ENCODE peak calls at places on chromosomes 12 and 14, in ten cellular contexts. Q is GM23338, U is HepG2, K is prostate gland, Y is breast epithelium, W is endothelial cell of umbilical vein, A is transverse colon, Z is Panc1, G is upper lobe of left lung, B is sigmoid colon. T is an unnamed sample.
A peak's percentile ranks its signal among the peaks of the same experiment; 100 is the strongest.

GRCh38 chr14:67643671-67644070 is 24.0 kb downstream of the ARG2 start:
- DNase-seq in Q (no peak), U (no peak), K (no peak), Y (no peak), W (no peak), A (no peak), Z (no peak), G (no peak), B (no peak), T (no peak)

GRCh38 chr12:32568241-32568640 is 110.9 kb upstream of the DNM1L start:
- DNase-seq in Q (no peak), U (peak; percentile 31), K (no peak), Y (no peak), W (peak; percentile 87), A (no peak), Z (peak; percentile 30), G (no peak), B (no peak), T (no peak)

GRCh38 chr12:52305921-52306705 is 14.8 kb upstream of the KRT81 start:
- DNase-seq in Q (peak; percentile 26), U (no peak), K (no peak), Y (peak; percentile 17), W (no peak), A (no peak), Z (no peak), G (peak; percentile 50), B (peak; percentile 43), T (no peak)

GRCh38 chr14:105475916-105476845 is 1.6 kb downstream of the CRIP2 start:
- DNase-seq in Q (peak; percentile 55), U (peak; percentile 57), K (no peak), Y (no peak), W (peak; percentile 81), A (no peak), Z (no peak), G (no peak), B (no peak), T (no peak)

GRCh38 chr12:16036073-16036472 is 124.9 kb downstream of the DERA start:
- DNase-seq in Q (peak; percentile 34), U (no peak), K (no peak), Y (no peak), W (no peak), A (no peak), Z (no peak), G (no peak), B (no peak), T (no peak)

GRCh38 chr12:93946542-93947150 is 201.7 kb upstream of the PLXNC1 start:
- DNase-seq in Q (no peak), U (no peak), K (no peak), Y (no peak), W (no peak), A (no peak), Z (no peak), G (no peak), B (no peak), T (no peak)

GRCh38 chr12:49358548-49359141 is 8.6 kb upstream of the SPATS2 start:
- DNase-seq in Q (peak; percentile 89), U (peak; percentile 72), K (no peak), Y (no peak), W (peak; percentile 82), A (peak; percentile 56), Z (no peak), G (no peak), B (no peak), T (no peak)

GRCh38 chr12:132363661-132364347 is 34.4 kb upstream of the GALNT9 start:
- DNase-seq in Q (no peak), U (no peak), K (no peak), Y (peak; percentile 25), W (no peak), A (no peak), Z (no peak), G (peak; percentile 52), B (peak; percentile 58), T (peak; percentile 18)

GRCh38 chr12:22530-23201 is 43.9 kb upstream of the IQSEC3 start:
- DNase-seq in Q (no peak), U (no peak), K (no peak), Y (no peak), W (no peak), A (no peak), Z (no peak), G (peak; percentile 66), B (no peak), T (peak; percentile 27)

GRCh38 chr14:72847721-72848120 is 46.2 kb downstream of the DPF3 start:
- DNase-seq in Q (peak; percentile 67), U (no peak), K (no peak), Y (no peak), W (no peak), A (no peak), Z (no peak), G (no peak), B (no peak), T (no peak)

GRCh38 chr12:52019123-52019770 is 12.5 kb downstream of the TAMALIN start:
- DNase-seq in Q (no peak), U (no peak), K (no peak), Y (no peak), W (no peak), A (no peak), Z (no peak), G (no peak), B (peak; percentile 63), T (no peak)

DNA sequence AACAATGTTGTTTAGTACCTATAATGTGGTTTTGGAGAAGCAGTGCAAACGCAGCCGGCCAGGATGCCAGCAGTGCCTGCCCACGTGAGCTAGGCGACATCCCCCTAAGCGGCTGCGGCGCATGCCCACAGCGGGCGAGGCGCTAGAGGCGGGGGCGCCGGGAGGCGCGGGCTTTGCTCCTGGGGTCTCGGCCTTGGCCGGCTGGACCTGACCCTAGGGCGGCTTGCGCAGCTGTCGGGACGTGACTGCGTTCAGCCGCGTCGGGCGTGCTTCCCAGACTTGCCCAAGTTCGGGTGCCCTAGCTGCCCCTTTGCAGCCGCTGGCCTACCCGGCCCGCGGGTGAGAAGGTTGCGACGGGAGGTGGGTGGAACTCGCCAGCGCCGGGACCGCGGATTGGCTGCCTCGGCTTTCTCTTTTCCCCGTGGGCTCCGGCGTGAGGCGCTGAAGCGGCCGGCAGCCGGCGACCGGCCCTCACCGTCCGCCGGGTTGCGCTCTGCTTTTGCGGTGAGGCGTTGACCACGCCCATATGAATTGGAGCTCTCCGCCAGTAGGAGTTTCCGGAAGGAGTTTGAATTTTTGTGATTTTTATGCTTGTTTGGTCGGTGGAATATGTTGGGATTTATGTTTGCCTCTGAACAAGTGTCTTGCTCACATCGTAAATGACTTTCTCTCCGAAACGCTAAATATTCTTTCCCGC is at the start of gene TMEM19:
- DNase-seq in Q (peak; percentile 86), U (peak; percentile 79), K (peak; percentile 89), Y (peak; percentile 85), W (peak; percentile 93), A (peak; percentile 93), Z (no peak), G (peak; percentile 96), B (peak; percentile 94), T (peak; percentile 94)
- H3K4me1 ChIP-seq in Q (peaks cover 4% of the 10 kb centered on the region), U (peaks cover 46% of the 10 kb centered on the region), K (no peaks in the 10 kb centered on the region), Y (no peaks in the 10 kb centered on the region), W (peaks cover 4% of the 10 kb centered on the region), A (peaks cover 21% of the 10 kb centered on the region), Z (peaks cover 10% of the 10 kb centered on the region), G (peaks cover 8% of the 10 kb centered on the region), B (peaks cover 34% of the 10 kb centered on the region), T (peaks cover 28% of the 10 kb centered on the region)

GRCh38 chr14:93207468-93208308 is 632 bp downstream of the UBR7 start:
- DNase-seq in Q (peak; percentile 78), U (no peak), K (no peak), Y (no peak), W (peak; percentile 68), A (no peak), Z (peak; percentile 7), G (no peak), B (peak; percentile 80), T (no peak)
- TF ChIP-seq CTCF in Q (peak; percentile 55), U (peak; percentile 65), K (no peak), Y (no peak), W (peak; percentile 65), A (no peak), Z (peak; percentile 75), G (no peak), B (peak; percentile 16), T (no peak)

GRCh38 chr14:75254901-75255300 is 23.7 kb upstream of the FOS start:
- DNase-seq in Q (no peak), U (no peak), K (peak; percentile 66), Y (peak; percentile 74), W (no peak), A (peak; percentile 59), Z (no peak), G (no peak), B (no peak), T (no peak)
- TF ChIP-seq POLR2AphosphoS5 in Q (no peak), U (no peak), K (no peak), Y (no peak), W (no peak), A (no peak), Z (no peak), G (no peak), B (no peak), T (no peak)

GRCh38 chr12:6362383-6362782 is 13.0 kb downstream of the SCNN1A start:
- DNase-seq in Q (no peak), U (no peak), K (no peak), Y (no peak), W (no peak), A (no peak), Z (no peak), G (no peak), B (no peak), T (no peak)

GRCh38 chr12:6361834-6362233 is 13.5 kb downstream of the SCNN1A start:
- DNase-seq in Q (no peak), U (no peak), K (no peak), Y (no peak), W (peak; percentile 31), A (peak; percentile 84), Z (no peak), G (peak; percentile 79), B (no peak), T (no peak)

GRCh38 chr12:6358886-6359285 is 16.5 kb downstream of the SCNN1A start:
- DNase-seq in Q (no peak), U (no peak), K (no peak), Y (no peak), W (no peak), A (no peak), Z (no peak), G (no peak), B (no peak), T (no peak)

GRCh38 chr12:6360578-6361490 is 14.5 kb downstream of the SCNN1A start:
- DNase-seq in Q (no peak), U (no peak), K (no peak), Y (no peak), W (no peak), A (no peak), Z (no peak), G (no peak), B (no peak), T (no peak)

DNA sequence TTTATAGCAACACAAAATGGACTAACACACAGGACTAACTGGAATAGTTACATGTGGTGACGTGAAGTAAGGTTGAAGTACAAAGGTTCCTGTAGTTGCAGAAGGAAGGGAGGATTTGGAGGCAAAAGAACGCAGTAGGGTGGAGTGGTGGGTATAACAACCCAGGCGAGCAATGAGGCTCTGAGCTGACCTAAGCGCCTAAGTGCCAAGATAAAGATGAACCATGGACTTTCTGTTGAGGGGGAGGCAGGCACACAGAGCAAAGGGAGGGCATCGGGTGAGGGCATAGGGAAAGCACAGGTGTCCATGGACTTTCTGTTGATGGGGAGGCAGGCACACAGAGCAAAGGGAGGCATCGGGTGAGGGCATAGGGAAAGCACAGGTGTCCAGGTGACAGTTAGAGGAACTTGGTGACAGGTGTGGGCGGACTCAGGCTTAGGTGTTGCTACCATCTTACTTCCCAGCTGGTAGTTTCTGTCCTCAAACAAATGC is 15.2 kb downstream of the SCNN1A start:
- DNase-seq in Q (no peak), U (peak; percentile 59), K (no peak), Y (no peak), W (no peak), A (peak; percentile 75), Z (no peak), G (no peak), B (no peak), T (no peak)
- H3K4me1 ChIP-seq in Q (peaks cover 6% of the 10 kb centered on the region), U (peaks cover 66% of the 10 kb centered on the region), K (peaks cover 7% of the 10 kb centered on the region), Y (peaks cover 4% of the 10 kb centered on the region), W (peaks cover 18% of the 10 kb centered on the region), A (peaks cover 59% of the 10 kb centered on the region), Z (peaks cover 6% of the 10 kb centered on the region), G (peaks cover 56% of the 10 kb centered on the region), B (peaks cover 27% of the 10 kb centered on the region), T (peaks cover 31% of the 10 kb centered on the region)